ENCODE peak calls at places on chromosomes 7 and 10, in seven cellular contexts. X is heart left ventricle; Z is suprapubic skin; R is CD4-positive, CD25-positive, alpha-beta regulatory T cell; Q is lower lobe of right lung; B is naive thymus-derived CD4-positive, alpha-beta T cell; U is HCT116. W is an unnamed sample.

GRCh38 chr10:79381804-79382221 is 34.5 kb downstream of the PPIF start:
- DNase-seq in X (peak; percentile 80), Z (peak; percentile 84), R (no peak), Q (peak; percentile 53), B (no peak), U (no peak), W (peak; percentile 83)

GRCh38 chr10:1393481-1393880 is 337.3 kb downstream of the WDR37 start:
- DNase-seq in X (no peak), Z (no peak), R (no peak), Q (no peak), B (no peak), U (no peak), W (no peak)

GRCh38 chr7:37467017-37467416 is 18.4 kb upstream of the ELMO1 start:
- DNase-seq in X (no peak), Z (no peak), R (no peak), Q (no peak), B (no peak), U (no peak), W (no peak)

GRCh38 chr10:3746634-3747033 is 38.4 kb downstream of the KLF6 start:
- DNase-seq in X (no peak), Z (no peak), R (no peak), Q (no peak), B (no peak), U (no peak), W (no peak)

GRCh38 chr10:5198386-5198785 is 1.7 kb downstream of the AKR1C4 start:
- DNase-seq in X (no peak), Z (no peak), R (no peak), Q (no peak), B (no peak), U (no peak), W (no peak)

GRCh38 chr10:118850418-118851061 is 95.8 kb upstream of the CACUL1 start:
- DNase-seq in X (peak; percentile 47), Z (no peak), R (peak; percentile 21), Q (peak; percentile 86), B (peak; percentile 28), U (peak; percentile 88), W (no peak)

GRCh38 chr10:61332506-61332905 is 120.7 kb downstream of the TMEM26 start:
- DNase-seq in X (no peak), Z (no peak), R (no peak), Q (no peak), B (no peak), U (no peak), W (no peak)

GRCh38 chr10:131738396-131738735 is 162.4 kb upstream of the PPP2R2D start:
- DNase-seq in X (no peak), Z (peak; percentile 25), R (no peak), Q (no peak), B (no peak), U (no peak), W (no peak)

GRCh38 chr7:24948739-24949138 is 31.2 kb downstream of the OSBPL3 start:
- DNase-seq in X (no peak), Z (no peak), R (no peak), Q (no peak), B (no peak), U (no peak), W (no peak)

GRCh38 chr7:130912910-130913720 is 179.1 kb upstream of the KLF14 start:
- DNase-seq in X (peak; percentile 55), Z (peak; percentile 84), R (peak; percentile 82), Q (peak; percentile 72), B (peak; percentile 75), U (peak; percentile 91), W (peak; percentile 92)

GRCh38 chr10:126208736-126209317 is 179.4 kb downstream of the ADAM12 start:
- DNase-seq in X (no peak), Z (no peak), R (no peak), Q (no peak), B (no peak), U (no peak), W (no peak)

GRCh38 chr10:70560511-70560931 is 42.0 kb downstream of the PRF1 start:
- DNase-seq in X (no peak), Z (no peak), R (no peak), Q (no peak), B (no peak), U (no peak), W (no peak)

GRCh38 chr7:105654994-105655900 is 74.0 kb upstream of the EFCAB10 start:
- DNase-seq in X (peak; percentile 32), Z (no peak), R (no peak), Q (no peak), B (no peak), U (no peak), W (no peak)

GRCh38 chr7:148687555-148687954 is 11.1 kb upstream of the CUL1 start:
- DNase-seq in X (no peak), Z (no peak), R (no peak), Q (no peak), B (no peak), U (no peak), W (no peak)

GRCh38 chr10:79304479-79305087 is 42.7 kb upstream of the PPIF start:
- DNase-seq in X (no peak), Z (no peak), R (no peak), Q (no peak), B (no peak), U (no peak), W (no peak)

GRCh38 chr10:21523557-21524008 is 1.9 kb downstream of the SKIDA1 start:
- DNase-seq in X (no peak), Z (no peak), R (no peak), Q (no peak), B (no peak), U (no peak), W (no peak)
- H3K4me3 ChIP-seq in X (no peak overlapping the region), Z (no peak overlapping the region), R (no peak overlapping the region), Q (no peak overlapping the region), B (no peak overlapping the region), U (no peak overlapping the region), W (no peak overlapping the region)

GRCh38 chr10:30188567-30189253 is 129.3 kb upstream of the JCAD start:
- DNase-seq in X (no peak), Z (no peak), R (no peak), Q (no peak), B (no peak), U (no peak), W (no peak)
- H3K4me3 ChIP-seq in X (peak overlapping the region; percentile 11), Z (no peak overlapping the region), R (no peak overlapping the region), Q (no peak overlapping the region), B (no peak overlapping the region), U (no peak overlapping the region), W (no peak overlapping the region)

GRCh38 chr7:69825031-69825681 is 226.9 kb downstream of the AUTS2 start:
- DNase-seq in X (no peak), Z (no peak), R (no peak), Q (no peak), B (no peak), U (no peak), W (no peak)
- H3K4me3 ChIP-seq in X (no peak overlapping the region), Z (no peak overlapping the region), R (no peak overlapping the region), Q (peak overlapping the region; percentile 22), B (peak overlapping the region; percentile 42), U (no peak overlapping the region), W (no peak overlapping the region)

GRCh38 chr7:50791363-50791762 is 8.7 kb upstream of the GRB10 start:
- DNase-seq in X (no peak), Z (no peak), R (no peak), Q (no peak), B (no peak), U (no peak), W (no peak)
- H3K4me3 ChIP-seq in X (peak overlapping the region; percentile 87), Z (peak overlapping the region; percentile 60), R (no peak overlapping the region), Q (peak overlapping the region; percentile 70), B (no peak overlapping the region), U (no peak overlapping the region), W (peak overlapping the region; percentile 88)

GRCh38 chr7:1368682-1369571 is 90.3 kb downstream of the MICALL2 start:
- DNase-seq in X (no peak), Z (no peak), R (no peak), Q (no peak), B (peak; percentile 3), U (peak; percentile 27), W (no peak)
- H3K4me3 ChIP-seq in X (no peak overlapping the region), Z (no peak overlapping the region), R (no peak overlapping the region), Q (no peak overlapping the region), B (no peak overlapping the region), U (peak overlapping the region; percentile 44), W (peak overlapping the region; percentile 25)